ENCODE peak calls at places on chromosomes 11 and 22, in eight cellular contexts. One of them, this sample, is unnamed.

GRCh38 chr11:693415-693831 is 1.6 kb downstream of the DEAF1 start:
- DNase-seq in ELR: peak
- DNase-seq in HS-27A: no peak
- DNase-seq in A549: no peak
- DNase-seq in ovary: no peak
- DNase-seq in glutamatergic neuron: no peak
- DNase-seq in sigmoid colon: no peak
- DNase-seq in Calu3: no peak
- DNase-seq in this sample: no peak

GRCh38 chr22:25840162-25840561 is 98.2 kb downstream of the MYO18B start:
- DNase-seq in A549: no peak
- DNase-seq in ELR: no peak
- DNase-seq in ovary: no peak
- DNase-seq in HS-27A: no peak
- DNase-seq in Calu3: no peak
- DNase-seq in sigmoid colon: no peak
- DNase-seq in glutamatergic neuron: no peak
- DNase-seq in this sample: no peak

GRCh38 chr22:47213571-47214230 is 451.3 kb downstream of the TBC1D22A start:
- DNase-seq in sigmoid colon: peak
- DNase-seq in ELR: no peak
- DNase-seq in HS-27A: no peak
- DNase-seq in A549: peak
- DNase-seq in glutamatergic neuron: no peak
- DNase-seq in ovary: peak
- DNase-seq in Calu3: peak
- DNase-seq in this sample: no peak

GRCh38 chr11:72352859-72353551 is 81.3 kb downstream of the CLPB start:
- DNase-seq in glutamatergic neuron: peak
- DNase-seq in sigmoid colon: no peak
- DNase-seq in ELR: peak
- DNase-seq in Calu3: no peak
- DNase-seq in A549: no peak
- DNase-seq in ovary: no peak
- DNase-seq in HS-27A: no peak
- DNase-seq in this sample: no peak

GRCh38 chr11:63478896-63479295 is 12.1 kb downstream of the PLAAT5 start:
- DNase-seq in sigmoid colon: peak
- DNase-seq in Calu3: peak
- DNase-seq in A549: peak
- DNase-seq in glutamatergic neuron: no peak
- DNase-seq in HS-27A: peak
- DNase-seq in ovary: no peak
- DNase-seq in ELR: peak
- DNase-seq in this sample: no peak

GRCh38 chr11:122883682-122883981 is 1.1 kb downstream of the JHY start:
- DNase-seq in HS-27A: no peak
- DNase-seq in glutamatergic neuron: no peak
- DNase-seq in ELR: no peak
- DNase-seq in A549: no peak
- DNase-seq in Calu3: no peak
- DNase-seq in sigmoid colon: no peak
- DNase-seq in ovary: no peak
- DNase-seq in this sample: no peak

GRCh38 chr11:67630230-67630942 is 649 bp upstream of the NUDT8 start:
- DNase-seq in glutamatergic neuron: peak
- DNase-seq in sigmoid colon: peak
- DNase-seq in ELR: peak
- DNase-seq in Calu3: peak
- DNase-seq in ovary: peak
- DNase-seq in HS-27A: peak
- DNase-seq in A549: peak
- DNase-seq in this sample: peak

GRCh38 chr11:12628322-12628721 is 45.9 kb upstream of the TEAD1 start:
- DNase-seq in glutamatergic neuron: no peak
- DNase-seq in ovary: no peak
- DNase-seq in ELR: no peak
- DNase-seq in A549: no peak
- DNase-seq in sigmoid colon: no peak
- DNase-seq in Calu3: peak
- DNase-seq in HS-27A: no peak
- DNase-seq in this sample: no peak

GRCh38 chr11:15903246-15903645 is 453.1 kb downstream of the SOX6 start:
- DNase-seq in ELR: peak
- DNase-seq in HS-27A: no peak
- DNase-seq in ovary: no peak
- DNase-seq in glutamatergic neuron: no peak
- DNase-seq in A549: peak
- DNase-seq in Calu3: peak
- DNase-seq in sigmoid colon: no peak
- DNase-seq in this sample: no peak

GRCh38 chr11:104033134-104033533 is 3.3 kb upstream of the DDI1 start:
- DNase-seq in Calu3: peak
- DNase-seq in sigmoid colon: no peak
- DNase-seq in ELR: peak
- DNase-seq in ovary: no peak
- DNase-seq in glutamatergic neuron: no peak
- DNase-seq in HS-27A: no peak
- DNase-seq in A549: peak
- DNase-seq in this sample: no peak

GRCh38 chr11:40491341-40491740 is 968.1 kb downstream of the LRRC4C start:
- DNase-seq in glutamatergic neuron: no peak
- DNase-seq in ovary: no peak
- DNase-seq in sigmoid colon: no peak
- DNase-seq in Calu3: no peak
- DNase-seq in HS-27A: no peak
- DNase-seq in A549: no peak
- DNase-seq in ELR: no peak
- DNase-seq in this sample: no peak

GRCh38 chr22:21445437-21446127 is 21.6 kb upstream of the TMEM191C start:
- DNase-seq in ELR: no peak
- DNase-seq in HS-27A: no peak
- DNase-seq in ovary: peak
- DNase-seq in sigmoid colon: peak
- DNase-seq in Calu3: no peak
- DNase-seq in A549: no peak
- DNase-seq in glutamatergic neuron: peak
- DNase-seq in this sample: no peak

GRCh38 chr11:29518389-29519174 is 498.2 kb downstream of the KCNA4 start:
- DNase-seq in HS-27A: no peak
- DNase-seq in sigmoid colon: no peak
- DNase-seq in ovary: no peak
- DNase-seq in Calu3: no peak
- DNase-seq in glutamatergic neuron: no peak
- DNase-seq in ELR: peak
- DNase-seq in A549: no peak
- DNase-seq in this sample: no peak

GRCh38 chr22:24550902-24551229 is 4.1 kb downstream of the GUCD1 start:
- DNase-seq in sigmoid colon: no peak
- DNase-seq in ELR: no peak
- DNase-seq in glutamatergic neuron: no peak
- DNase-seq in Calu3: no peak
- DNase-seq in A549: no peak
- DNase-seq in ovary: no peak
- DNase-seq in HS-27A: no peak
- DNase-seq in this sample: no peak

GRCh38 chr11:110289472-110289871 is 6.9 kb downstream of the RDX start:
- DNase-seq in sigmoid colon: no peak
- DNase-seq in Calu3: no peak
- DNase-seq in A549: no peak
- DNase-seq in ELR: peak
- DNase-seq in glutamatergic neuron: no peak
- DNase-seq in HS-27A: no peak
- DNase-seq in ovary: no peak
- DNase-seq in this sample: no peak

GRCh38 chr11:117334896-117335295 is 7.2 kb downstream of the CEP164 start:
- DNase-seq in glutamatergic neuron: no peak
- DNase-seq in HS-27A: no peak
- DNase-seq in Calu3: no peak
- DNase-seq in ovary: no peak
- DNase-seq in ELR: no peak
- DNase-seq in sigmoid colon: no peak
- DNase-seq in A549: no peak
- DNase-seq in this sample: no peak

GRCh38 chr11:83159901-83160865 is 3.3 kb downstream of the PCF11 start:
- DNase-seq in HS-27A: no peak
- DNase-seq in A549: no peak
- DNase-seq in ELR: peak
- DNase-seq in Calu3: peak
- DNase-seq in glutamatergic neuron: no peak
- DNase-seq in ovary: no peak
- DNase-seq in sigmoid colon: no peak
- DNase-seq in this sample: no peak

GRCh38 chr22:19879651-19879995 is 24.9 kb upstream of the GNB1L start:
- DNase-seq in glutamatergic neuron: peak
- DNase-seq in Calu3: no peak
- DNase-seq in A549: no peak
- DNase-seq in HS-27A: no peak
- DNase-seq in ELR: no peak
- DNase-seq in sigmoid colon: no peak
- DNase-seq in ovary: peak
- DNase-seq in this sample: no peak

GRCh38 chr11:108571001-108571400 is 22.6 kb downstream of the EXPH5 start:
- DNase-seq in ELR: no peak
- DNase-seq in Calu3: no peak
- DNase-seq in ovary: no peak
- DNase-seq in glutamatergic neuron: no peak
- DNase-seq in HS-27A: no peak
- DNase-seq in sigmoid colon: no peak
- DNase-seq in A549: no peak
- DNase-seq in this sample: no peak

GRCh38 chr11:66220566-66220935 is 47.9 kb upstream of the RAB1B start:
- DNase-seq in ELR: no peak
- DNase-seq in HS-27A: no peak
- DNase-seq in glutamatergic neuron: no peak
- DNase-seq in A549: no peak
- DNase-seq in ovary: peak
- DNase-seq in sigmoid colon: peak
- DNase-seq in Calu3: no peak
- DNase-seq in this sample: no peak

GRCh38 chr11:132335311-132335710 is 964.9 kb downstream of the NTM start:
- DNase-seq in A549: no peak
- DNase-seq in HS-27A: no peak
- DNase-seq in Calu3: no peak
- DNase-seq in glutamatergic neuron: no peak
- DNase-seq in ovary: no peak
- DNase-seq in sigmoid colon: no peak
- DNase-seq in ELR: no peak
- DNase-seq in this sample: no peak

GRCh38 chr22:36374603-36375024 is 13.2 kb downstream of the MYH9 start:
- DNase-seq in ELR: peak
- DNase-seq in HS-27A: no peak
- DNase-seq in A549: no peak
- DNase-seq in Calu3: peak
- DNase-seq in ovary: no peak
- DNase-seq in glutamatergic neuron: no peak
- DNase-seq in sigmoid colon: no peak
- DNase-seq in this sample: no peak

GRCh38 chr11:45298718-45299117 is 12.6 kb upstream of the SYT13 start:
- DNase-seq in A549: no peak
- DNase-seq in ovary: no peak
- DNase-seq in glutamatergic neuron: no peak
- DNase-seq in ELR: no peak
- DNase-seq in sigmoid colon: no peak
- DNase-seq in Calu3: no peak
- DNase-seq in HS-27A: no peak
- DNase-seq in this sample: no peak

GRCh38 chr22:23177197-23177596 is 3.1 kb upstream of the BCR start:
- DNase-seq in glutamatergic neuron: no peak
- DNase-seq in HS-27A: no peak
- DNase-seq in A549: no peak
- DNase-seq in ovary: no peak
- DNase-seq in ELR: no peak
- DNase-seq in Calu3: peak
- DNase-seq in sigmoid colon: no peak
- DNase-seq in this sample: no peak

GRCh38 chr11:94129505-94130335 is 1.1 kb downstream of the PANX1 start:
- DNase-seq in A549: no peak
- DNase-seq in ELR: peak
- DNase-seq in HS-27A: no peak
- DNase-seq in ovary: no peak
- DNase-seq in glutamatergic neuron: no peak
- DNase-seq in Calu3: peak
- DNase-seq in sigmoid colon: no peak
- DNase-seq in this sample: no peak

GRCh38 chr11:60788401-60789110 is 3.4 kb downstream of the MS4A10 start:
- DNase-seq in ELR: no peak
- DNase-seq in A549: no peak
- DNase-seq in ovary: no peak
- DNase-seq in glutamatergic neuron: no peak
- DNase-seq in sigmoid colon: no peak
- DNase-seq in Calu3: no peak
- DNase-seq in HS-27A: no peak
- DNase-seq in this sample: no peak

GRCh38 chr11:98536023-98536422 is 484.7 kb upstream of the CNTN5 start:
- DNase-seq in sigmoid colon: no peak
- DNase-seq in A549: no peak
- DNase-seq in ovary: no peak
- DNase-seq in Calu3: no peak
- DNase-seq in HS-27A: no peak
- DNase-seq in glutamatergic neuron: no peak
- DNase-seq in ELR: peak
- DNase-seq in this sample: no peak

GRCh38 chr11:3003396-3004231 is 11.5 kb upstream of the NAP1L4 start:
- DNase-seq in HS-27A: no peak
- DNase-seq in ovary: peak
- DNase-seq in Calu3: no peak
- DNase-seq in ELR: no peak
- DNase-seq in sigmoid colon: peak
- DNase-seq in glutamatergic neuron: no peak
- DNase-seq in A549: no peak
- DNase-seq in this sample: no peak

GRCh38 chr22:42720263-42721044 is at the start of gene A4GALT:
- DNase-seq in ELR: peak
- DNase-seq in sigmoid colon: no peak
- DNase-seq in glutamatergic neuron: peak
- DNase-seq in Calu3: peak
- DNase-seq in HS-27A: no peak
- DNase-seq in ovary: no peak
- DNase-seq in A549: no peak
- DNase-seq in this sample: no peak

GRCh38 chr11:37811349-37811748 is 1213.3 kb upstream of the RAG2 start:
- DNase-seq in A549: no peak
- DNase-seq in sigmoid colon: peak
- DNase-seq in glutamatergic neuron: no peak
- DNase-seq in ELR: no peak
- DNase-seq in HS-27A: no peak
- DNase-seq in ovary: no peak
- DNase-seq in Calu3: no peak
- DNase-seq in this sample: no peak

GRCh38 chr11:11346249-11346648 is 6.8 kb downstream of the CSNK2A3 start:
- DNase-seq in ovary: no peak
- DNase-seq in sigmoid colon: no peak
- DNase-seq in glutamatergic neuron: no peak
- DNase-seq in Calu3: no peak
- DNase-seq in A549: no peak
- DNase-seq in HS-27A: no peak
- DNase-seq in ELR: no peak
- DNase-seq in this sample: no peak

GRCh38 chr22:47320560-47320959 is 558.1 kb downstream of the TBC1D22A start:
- DNase-seq in ovary: no peak
- DNase-seq in Calu3: no peak
- DNase-seq in A549: no peak
- DNase-seq in sigmoid colon: no peak
- DNase-seq in glutamatergic neuron: no peak
- DNase-seq in HS-27A: no peak
- DNase-seq in ELR: no peak
- DNase-seq in this sample: no peak

GRCh38 chr22:43267332-43267731 is 75.8 kb downstream of the SCUBE1 start:
- DNase-seq in Calu3: no peak
- DNase-seq in A549: no peak
- DNase-seq in ovary: no peak
- DNase-seq in sigmoid colon: no peak
- DNase-seq in glutamatergic neuron: no peak
- DNase-seq in ELR: no peak
- DNase-seq in HS-27A: no peak
- DNase-seq in this sample: no peak

GRCh38 chr11:8693555-8693954 is 11.0 kb downstream of the RPL27A start:
- DNase-seq in ovary: no peak
- DNase-seq in HS-27A: no peak
- DNase-seq in ELR: no peak
- DNase-seq in Calu3: no peak
- DNase-seq in sigmoid colon: peak
- DNase-seq in A549: no peak
- DNase-seq in glutamatergic neuron: no peak
- DNase-seq in this sample: no peak

This sample was measured in GOT3.